ENCODE peak calls at places on chromosomes 4 and X, in six cellular contexts. V is WTC11, J is endothelial cell of umbilical vein, N is A549, H is K562, U is H1. A is an unnamed sample.

GRCh38 chr4:43776371-43776770 is 672.2 kb downstream of the KCTD8 start:
- DNase-seq in H (no peak), U (no peak), N (no peak), J (peak; percentile 24), V (no peak), A (peak; percentile 3)

GRCh38 chr4:91436556-91436955 is 867.2 kb upstream of the GRID2 start:
- DNase-seq in H (no peak), V (no peak), J (no peak), N (no peak), U (no peak), A (no peak)

GRCh38 chr4:52892880-52893279 is 30.8 kb downstream of the RASL11B start:
- DNase-seq in V (no peak), H (no peak), U (no peak), N (no peak), J (no peak), A (no peak)

GRCh38 chr4:182644326-182645050 is 272.7 kb downstream of the DCTD start:
- DNase-seq in N (no peak), V (no peak), J (no peak), U (no peak), H (no peak), A (no peak)

GRCh38 chrX:39815621-39816020 is 282.1 kb downstream of the BCOR start:
- DNase-seq in H (peak; percentile 57), J (no peak), U (no peak), V (no peak), N (no peak), A (no peak)

GRCh38 chr4:26050671-26051070 is 136.7 kb downstream of the SMIM20 start:
- DNase-seq in J (no peak), U (no peak), V (no peak), H (no peak), N (no peak), A (no peak)

GRCh38 chr4:85603437-85604336 is 128.7 kb downstream of the ARHGAP24 start:
- DNase-seq in H (no peak), V (no peak), J (peak; percentile 57), N (no peak), U (no peak), A (no peak)

GRCh38 chr4:99885063-99885664 is 9.1 kb downstream of the LAMTOR3 start:
- DNase-seq in N (peak; percentile 51), H (peak; percentile 35), V (no peak), U (no peak), J (peak; percentile 33), A (peak; percentile 21)

GRCh38 chrX:153670748-153671588 is 2.6 kb downstream of the PNCK start:
- DNase-seq in N (no peak), U (no peak), V (no peak), H (no peak), J (no peak), A (no peak)

GRCh38 chr4:104747635-104748034 is 252.9 kb upstream of the CXXC4 start:
- DNase-seq in U (no peak), N (no peak), H (no peak), J (no peak), V (no peak), A (peak; percentile 12)

GRCh38 chr4:54744487-54744886 is 86.7 kb downstream of the KIT start:
- DNase-seq in U (no peak), N (no peak), H (no peak), V (no peak), J (no peak), A (no peak)

GRCh38 chr4:54742636-54743399 is 85.1 kb downstream of the KIT start:
- DNase-seq in J (no peak), N (no peak), V (no peak), U (no peak), H (no peak), A (no peak)

GRCh38 chr4:54745031-54745770 is 87.4 kb downstream of the KIT start:
- DNase-seq in V (no peak), U (no peak), N (no peak), H (no peak), J (peak; percentile 13), A (no peak)

GRCh38 chr4:54743562-54743961 is 85.8 kb downstream of the KIT start:
- DNase-seq in J (no peak), V (no peak), U (no peak), H (no peak), N (no peak), A (no peak)

DNA sequence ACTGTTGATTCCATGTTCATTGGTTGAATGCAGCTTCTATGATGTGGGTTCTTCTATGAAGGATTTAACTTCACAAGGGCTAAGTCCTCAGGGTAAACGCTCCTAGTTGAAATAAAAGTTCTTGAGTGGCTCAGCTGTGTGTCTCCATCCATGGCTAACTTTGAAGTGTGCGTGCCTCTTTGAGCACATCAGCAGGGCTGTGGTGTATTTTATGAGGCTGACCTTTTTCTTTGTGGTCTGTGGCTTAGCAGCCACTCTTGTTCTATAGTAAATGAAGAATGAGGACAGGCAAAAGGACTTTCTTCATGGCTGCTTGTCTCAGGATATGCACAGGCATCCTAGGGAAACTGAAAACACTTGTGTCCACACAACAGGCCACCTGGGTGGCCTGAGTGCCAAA is 88.5 kb downstream of the KIT start:
- DNase-seq in H (no peak), J (no peak), U (no peak), V (no peak), N (no peak), A (no peak)
- TF ChIP-seq JUN in H (no peak), J (no peak), U (no peak), V (no peak), N (no peak), A (no peak)

GRCh38 chr4:55124337-55125076 is 888 bp downstream of the KDR start:
- DNase-seq in J (peak; percentile 37), V (peak; percentile 35), N (no peak), U (peak; percentile 58), H (no peak), A (no peak)
- TF ChIP-seq JUN in J (no peak), V (no peak), N (no peak), U (no peak), H (no peak), A (no peak)

DNA sequence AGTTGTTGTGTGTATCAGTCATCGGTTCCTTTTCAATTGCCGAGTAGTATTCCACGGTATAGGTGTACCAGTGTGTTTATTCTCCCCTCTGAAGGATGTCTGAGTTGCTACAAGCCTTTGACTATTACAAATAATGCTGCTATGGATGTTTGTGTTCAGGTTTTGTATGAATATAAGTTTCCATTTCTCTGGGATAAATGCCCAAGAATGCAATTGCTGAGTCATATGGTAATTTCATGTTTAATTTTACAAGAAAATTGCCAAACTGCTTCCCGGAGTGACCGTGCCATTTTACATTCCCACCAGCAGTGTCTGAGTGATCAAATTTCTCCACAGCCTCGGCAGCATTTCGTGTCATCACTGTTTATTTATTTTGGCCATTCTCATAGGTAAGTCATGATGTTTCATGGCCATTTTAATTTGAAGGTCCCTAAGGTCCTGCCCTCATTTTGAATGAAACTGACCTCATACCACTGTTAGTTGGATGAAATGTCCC is 73.9 kb downstream of the IRF2 start:
- DNase-seq in U (no peak), J (peak; percentile 90), N (peak; percentile 58), H (no peak), V (no peak), A (no peak)
- TF ChIP-seq JUN in U (no peak), J (no peak), N (no peak), H (no peak), V (no peak), A (no peak)

GRCh38 chr4:134465417-134465816 is 263.8 kb upstream of the PABPC4L start:
- DNase-seq in H (no peak), U (no peak), J (no peak), V (no peak), N (no peak), A (no peak)
- TF ChIP-seq JUN in H (no peak), U (no peak), J (no peak), V (no peak), N (no peak), A (no peak)

DNA sequence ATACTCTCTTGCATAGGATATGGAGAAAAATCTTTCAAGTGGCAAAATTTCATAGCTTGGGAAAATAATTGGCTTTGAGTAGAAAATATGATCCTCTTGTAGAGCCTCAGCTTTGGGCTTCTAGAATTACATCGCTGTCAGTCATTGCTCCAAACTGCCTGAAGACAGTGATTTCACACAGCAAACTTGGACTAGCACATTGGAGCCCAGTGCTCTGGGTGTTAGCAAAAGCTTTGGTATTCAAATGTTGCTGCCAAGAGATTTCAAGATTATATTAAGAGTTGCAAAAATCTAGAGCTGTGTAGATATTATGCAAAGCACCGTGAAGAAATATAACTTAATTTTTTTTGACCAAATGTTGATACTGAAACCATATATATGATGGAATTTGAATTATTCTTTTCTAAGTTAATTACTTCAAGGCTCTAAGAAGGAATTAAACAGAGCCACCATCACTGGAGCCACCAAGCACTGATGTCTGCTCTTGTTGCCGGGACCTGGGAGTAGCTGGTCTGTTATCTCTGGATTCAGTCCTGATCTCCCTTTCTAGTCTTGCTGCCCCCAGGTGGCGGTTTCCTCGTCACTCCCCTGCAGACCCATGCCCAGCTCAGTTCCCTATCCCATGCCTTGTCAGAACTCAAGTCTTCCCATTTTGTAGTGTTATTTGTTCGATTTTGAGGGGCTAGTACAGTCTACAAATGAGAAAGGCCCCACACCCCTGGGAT is 260.7 kb upstream of the SFRP2 start:
- DNase-seq in N (peak; percentile 6), U (peak; percentile 65), V (peak; percentile 59), H (peak; percentile 48), J (no peak), A (peak; percentile 9)
- TF ChIP-seq JUN in N (no peak), U (no peak), V (no peak), H (no peak), J (no peak), A (no peak)

A was measured in HepG2.